ENCODE peak calls at places on chromosome 15, in seven cellular contexts. R, C, Q, N, I, T and F are unnamed samples.

GRCh38 chr15:40952301-40952900 is 870 bp upstream of the CHAC1 start:
- DNase-seq in R (no peak), C (no peak), Q (no peak), N (no peak), I (no peak), T (no peak), F (no peak)

GRCh38 chr15:27608248-27608647 is 490.9 kb downstream of the OCA2 start:
- DNase-seq in R (no peak), C (no peak), Q (no peak), N (no peak), I (no peak), T (no peak), F (no peak)

GRCh38 chr15:76377217-76377616 is 40.6 kb downstream of the ISL2 start:
- DNase-seq in R (no peak), C (no peak), Q (no peak), N (no peak), I (no peak), T (no peak), F (no peak)

GRCh38 chr15:33031324-33031736 is 163.2 kb downstream of the FMN1 start:
- DNase-seq in R (peak), C (peak), Q (peak), N (peak), I (no peak), T (peak), F (peak)

GRCh38 chr15:71575474-71576045 is 234.8 kb upstream of the NR2E3 start:
- DNase-seq in R (no peak), C (no peak), Q (no peak), N (peak), I (no peak), T (no peak), F (no peak)

GRCh38 chr15:30036304-30036703 is 46.5 kb upstream of the GOLGA8J start:
- DNase-seq in R (no peak), C (no peak), Q (no peak), N (no peak), I (no peak), T (no peak), F (no peak)

GRCh38 chr15:101570238-101570637 is 80.7 kb upstream of the PCSK6 start:
- DNase-seq in R (no peak), C (no peak), Q (no peak), N (no peak), I (no peak), T (no peak), F (no peak)

GRCh38 chr15:30043211-30043655 is 39.5 kb upstream of the GOLGA8J start:
- DNase-seq in R (peak), C (no peak), Q (peak), N (peak), I (no peak), T (peak), F (no peak)

GRCh38 chr15:77118787-77119410 is 48.0 kb upstream of the TSPAN3 start:
- DNase-seq in R (peak), C (peak), Q (peak), N (peak), I (peak), T (peak), F (peak)

GRCh38 chr15:60407406-60407805 is 9.6 kb upstream of the ANXA2 start:
- DNase-seq in R (peak), C (peak), Q (no peak), N (peak), I (no peak), T (no peak), F (no peak)

GRCh38 chr15:86813892-86814291 is 734.2 kb downstream of the AGBL1 start:
- DNase-seq in R (no peak), C (no peak), Q (no peak), N (no peak), I (no peak), T (no peak), F (no peak)

GRCh38 chr15:75573001-75573400 is 6.1 kb downstream of the PTPN9 start:
- DNase-seq in R (no peak), C (peak), Q (no peak), N (no peak), I (no peak), T (no peak), F (no peak)

GRCh38 chr15:55742498-55742926 is 440 bp downstream of the PRTG start:
- DNase-seq in R (peak), C (peak), Q (peak), N (peak), I (no peak), T (peak), F (peak)

GRCh38 chr15:23069496-23070166 is 30.3 kb upstream of the TUBGCP5 start:
- DNase-seq in R (peak), C (no peak), Q (no peak), N (no peak), I (no peak), T (no peak), F (no peak)